ENCODE peak calls at places on chromosome 12, in ten cellular contexts. C is Calu3, M is GM13977, G is GM12865, S is NB4, Q is lower lobe of right lung, V is mammary epithelial cell, I is IMR-90, R is AG04449, T is hepatocyte. Z is an unnamed sample.

GRCh38 chr12:97131220-97131981 is 224.3 kb downstream of the NEDD1 start:
- DNase-seq in M (no peak), C (no peak), T (peak; percentile 26), S (no peak), G (no peak), Q (no peak), I (no peak), V (no peak), R (no peak), Z (no peak)

GRCh38 chr12:124509676-124510300 is 57.6 kb downstream of the NCOR2 start:
- DNase-seq in M (no peak), Q (no peak), C (peak; percentile 92), T (peak; percentile 63), G (no peak), V (peak; percentile 89), I (peak; percentile 70), S (peak; percentile 57), R (no peak), Z (no peak)

GRCh38 chr12:123607756-123608155 is 5.9 kb downstream of the DDX55 start:
- DNase-seq in T (no peak), G (no peak), R (no peak), S (no peak), V (no peak), I (no peak), M (no peak), C (no peak), Q (no peak), Z (no peak)

GRCh38 chr12:121872546-121873223 is 14.0 kb upstream of the HPD start:
- DNase-seq in G (no peak), T (peak; percentile 86), V (peak; percentile 91), C (no peak), S (no peak), R (peak; percentile 87), I (peak; percentile 99), M (no peak), Q (no peak), Z (no peak)

GRCh38 chr12:11347810-11348209 is 37.6 kb upstream of the PRB4 start:
- DNase-seq in I (no peak), S (peak; percentile 8), G (no peak), M (no peak), Q (no peak), V (no peak), T (no peak), C (no peak), R (no peak), Z (no peak)

GRCh38 chr12:108801736-108802665 is 55.4 kb downstream of the SSH1 start:
- DNase-seq in S (no peak), Q (no peak), M (no peak), T (peak; percentile 62), I (peak; percentile 83), C (no peak), V (no peak), G (no peak), R (no peak), Z (no peak)

GRCh38 chr12:63978519-63978918 is 134.0 kb downstream of the SRGAP1 start:
- DNase-seq in Q (no peak), C (no peak), T (no peak), S (no peak), R (no peak), G (no peak), V (peak; percentile 87), I (peak; percentile 88), M (no peak), Z (no peak)

GRCh38 chr12:67649165-67650126 is 901 bp downstream of the DYRK2 start:
- DNase-seq in I (no peak), R (no peak), T (peak; percentile 53), S (peak; percentile 52), C (peak; percentile 39), V (no peak), G (peak; percentile 37), M (peak; percentile 75), Q (peak; percentile 64), Z (peak; percentile 79)

GRCh38 chr12:124523071-124523470 is 44.3 kb downstream of the NCOR2 start:
- DNase-seq in C (no peak), I (no peak), Q (no peak), T (no peak), M (no peak), R (no peak), G (no peak), V (peak; percentile 69), S (no peak), Z (no peak)

GRCh38 chr12:45130881-45131281 is 80.0 kb upstream of the DBX2 start:
- DNase-seq in Q (no peak), G (peak; percentile 67), R (peak; percentile 9), I (peak; percentile 63), M (peak; percentile 58), S (peak; percentile 82), C (peak; percentile 54), T (peak; percentile 68), V (peak; percentile 68), Z (peak; percentile 59)

GRCh38 chr12:64120568-64120967 is 101.5 kb downstream of the KICS2 start:
- DNase-seq in I (no peak), V (peak; percentile 74), T (no peak), C (no peak), S (no peak), Q (no peak), R (no peak), G (no peak), M (no peak), Z (no peak)

GRCh38 chr12:117039891-117040309 is 59.3 kb downstream of the TESC start:
- DNase-seq in S (no peak), C (no peak), Q (no peak), R (no peak), I (no peak), T (no peak), M (no peak), V (no peak), G (no peak), Z (no peak)

GRCh38 chr12:132067182-132067581 is 76.9 kb downstream of the DDX51 start:
- DNase-seq in S (no peak), I (peak; percentile 48), G (no peak), Q (no peak), C (no peak), R (no peak), M (no peak), T (no peak), V (no peak), Z (no peak)

GRCh38 chr12:112346194-112346593 is 36.0 kb downstream of the HECTD4 start:
- DNase-seq in I (no peak), R (no peak), Q (no peak), M (no peak), V (no peak), S (no peak), C (no peak), G (no peak), T (no peak), Z (no peak)

GRCh38 chr12:32522322-32523221 is 123.2 kb downstream of the FGD4 start:
- DNase-seq in Q (no peak), S (peak; percentile 70), G (peak; percentile 25), R (no peak), T (no peak), V (no peak), M (no peak), C (no peak), I (no peak), Z (no peak)

GRCh38 chr12:51218607-51219161 is 822 bp upstream of the POU6F1 start:
- DNase-seq in G (peak; percentile 9), M (no peak), C (peak; percentile 19), T (peak; percentile 69), V (no peak), Q (peak; percentile 48), R (no peak), I (no peak), S (peak; percentile 30), Z (no peak)

GRCh38 chr12:39505025-39505424 is 62.1 kb upstream of the KIF21A start:
- DNase-seq in Q (no peak), V (peak; percentile 72), G (no peak), T (no peak), S (no peak), I (no peak), R (no peak), M (no peak), C (peak; percentile 28), Z (no peak)

GRCh38 chr12:43733687-43734086 is 24.9 kb downstream of the PUS7L start:
- DNase-seq in S (no peak), M (no peak), Q (no peak), G (no peak), R (no peak), C (no peak), I (no peak), T (no peak), V (no peak), Z (no peak)
- TF ChIP-seq CTCF in S (no peak), M (no peak), Q (no peak), G (no peak), R (no peak), C (no peak), I (no peak), T (no peak), V (no peak), Z (no peak)

GRCh38 chr12:66103011-66103913 is 27.3 kb downstream of the LLPH start:
- DNase-seq in M (no peak), C (peak; percentile 12), I (peak; percentile 31), R (no peak), G (peak; percentile 26), V (no peak), Q (no peak), T (no peak), S (no peak), Z (no peak)
- TF ChIP-seq CTCF in M (peak; percentile 28), C (no peak), I (peak; percentile 9), R (no peak), G (peak; percentile 22), V (peak; percentile 41), Q (no peak), T (no peak), S (peak; percentile 6), Z (no peak)

GRCh38 chr12:57230381-57231155 is 1.1 kb downstream of the SHMT2 start:
- DNase-seq in S (no peak), M (no peak), T (no peak), R (no peak), G (no peak), V (no peak), I (no peak), C (no peak), Q (peak; percentile 32), Z (no peak)

GRCh38 chr12:57229634-57230380 is at the start of gene SHMT2:
- DNase-seq in M (peak; percentile 99), R (peak; percentile 78), T (peak; percentile 99), V (peak; percentile 85), G (peak; percentile 98), Q (peak; percentile 96), S (peak; percentile 96), I (peak; percentile 95), C (peak; percentile 97), Z (peak; percentile 97)

GRCh38 chr12:57231276-57232021 is 1.9 kb downstream of the SHMT2 start:
- DNase-seq in V (no peak), I (no peak), G (no peak), T (no peak), M (no peak), C (no peak), Q (peak; percentile 32), R (no peak), S (no peak), Z (no peak)

GRCh38 chr12:57227315-57228115 is 2.0 kb upstream of the SHMT2 start:
- DNase-seq in C (no peak), T (no peak), G (no peak), S (no peak), Q (no peak), M (no peak), I (peak; percentile 26), R (no peak), V (peak; percentile 60), Z (no peak)

GRCh38 chr12:57229041-57229633 is 374 bp upstream of the SHMT2 start:
- DNase-seq in S (peak; percentile 84), T (no peak), I (no peak), C (no peak), R (no peak), V (no peak), G (peak; percentile 44), M (no peak), Q (no peak), Z (no peak)
- TF ChIP-seq CTCF in S (no peak), T (no peak), I (no peak), C (no peak), R (no peak), V (no peak), G (no peak), M (no peak), Q (no peak), Z (no peak)

GRCh38 chr12:7374423-7375144 is 69.4 kb downstream of the CD163L1 start:
- DNase-seq in S (peak; percentile 54), C (peak; percentile 69), M (peak; percentile 26), V (peak; percentile 9), G (peak; percentile 50), T (peak; percentile 37), R (no peak), Q (peak; percentile 61), I (peak; percentile 6), Z (peak; percentile 21)
- TF ChIP-seq CTCF in S (peak; percentile 73), C (peak; percentile 65), M (peak; percentile 42), V (peak; percentile 34), G (peak; percentile 57), T (peak; percentile 37), R (peak; percentile 60), Q (peak; percentile 48), I (peak; percentile 51), Z (peak; percentile 11)